ENCODE peak calls at places on chromosomes 12 and 14, in five cellular contexts. One of them, this sample, is unnamed.
A peak's percentile ranks its signal among the peaks of the same experiment; 100 is the strongest.

GRCh38 chr12:8890313-8891084 is 23.8 kb upstream of the PHC1 start:
- DNase-seq in neural progenitor cell: peak; percentile 71
- DNase-seq in kidney: no peak
- DNase-seq in left ventricle myocardium inferior: no peak
- DNase-seq in stomach: peak; percentile 51
- DNase-seq in this sample: no peak

GRCh38 chr12:103799504-103800251 is 41.4 kb downstream of the NT5DC3 start:
- DNase-seq in neural progenitor cell: no peak
- DNase-seq in kidney: no peak
- DNase-seq in left ventricle myocardium inferior: no peak
- DNase-seq in stomach: no peak
- DNase-seq in this sample: no peak

GRCh38 chr14:58238252-58239247 is 6.1 kb upstream of the PSMA3 start:
- DNase-seq in kidney: no peak
- DNase-seq in stomach: no peak
- DNase-seq in neural progenitor cell: no peak
- DNase-seq in left ventricle myocardium inferior: no peak
- DNase-seq in this sample: no peak

GRCh38 chr12:115000038-115000437 is 316.1 kb upstream of the TBX3 start:
- DNase-seq in neural progenitor cell: no peak
- DNase-seq in stomach: no peak
- DNase-seq in kidney: no peak
- DNase-seq in left ventricle myocardium inferior: no peak
- DNase-seq in this sample: no peak

GRCh38 chr12:29640589-29641345 is 143.0 kb downstream of the TMTC1 start:
- DNase-seq in stomach: no peak
- DNase-seq in kidney: no peak
- DNase-seq in left ventricle myocardium inferior: peak; percentile 35
- DNase-seq in neural progenitor cell: peak; percentile 57
- DNase-seq in this sample: no peak

GRCh38 chr14:22427771-22428228 is 161.2 kb downstream of the DAD1 start:
- DNase-seq in left ventricle myocardium inferior: peak; percentile 26
- DNase-seq in neural progenitor cell: peak; percentile 17
- DNase-seq in kidney: no peak
- DNase-seq in stomach: no peak
- DNase-seq in this sample: no peak

GRCh38 chr12:53214687-53215455 is 7.8 kb upstream of the ITGB7 start:
- DNase-seq in stomach: no peak
- DNase-seq in left ventricle myocardium inferior: peak; percentile 84
- DNase-seq in neural progenitor cell: no peak
- DNase-seq in kidney: peak; percentile 80
- DNase-seq in this sample: no peak

GRCh38 chr14:104436741-104437701 is 142.5 kb upstream of the C14orf180 start:
- DNase-seq in left ventricle myocardium inferior: peak; percentile 9
- DNase-seq in stomach: peak; percentile 23
- DNase-seq in kidney: peak; percentile 80
- DNase-seq in neural progenitor cell: no peak
- DNase-seq in this sample: no peak

GRCh38 chr12:63150255-63151060 is 543 bp downstream of the AVPR1A start:
- DNase-seq in left ventricle myocardium inferior: peak; percentile 23
- DNase-seq in kidney: peak; percentile 80
- DNase-seq in neural progenitor cell: peak; percentile 80
- DNase-seq in stomach: no peak
- DNase-seq in this sample: peak; percentile 80

GRCh38 chr12:31589896-31590729 is 823 bp downstream of the DENND5B start:
- DNase-seq in left ventricle myocardium inferior: peak; percentile 73
- DNase-seq in stomach: peak; percentile 76
- DNase-seq in kidney: peak; percentile 88
- DNase-seq in neural progenitor cell: peak; percentile 84
- DNase-seq in this sample: no peak
- TF ChIP-seq CTCF in left ventricle myocardium inferior: peak; percentile 17
- TF ChIP-seq CTCF in stomach: no peak
- TF ChIP-seq CTCF in kidney: no peak
- TF ChIP-seq CTCF in neural progenitor cell: no peak
- TF ChIP-seq CTCF in this sample: peak; percentile 55

GRCh38 chr12:43349863-43350262 is 202.1 kb downstream of the ADAMTS20 start:
- DNase-seq in left ventricle myocardium inferior: no peak
- DNase-seq in neural progenitor cell: no peak
- DNase-seq in kidney: no peak
- DNase-seq in stomach: no peak
- DNase-seq in this sample: no peak
- TF ChIP-seq CTCF in left ventricle myocardium inferior: no peak
- TF ChIP-seq CTCF in neural progenitor cell: peak; percentile 27
- TF ChIP-seq CTCF in kidney: no peak
- TF ChIP-seq CTCF in stomach: no peak
- TF ChIP-seq CTCF in this sample: peak; percentile 88

GRCh38 chr14:68233385-68233784 is 413.8 kb downstream of the RAD51B start:
- DNase-seq in kidney: no peak
- DNase-seq in left ventricle myocardium inferior: no peak
- DNase-seq in neural progenitor cell: no peak
- DNase-seq in stomach: no peak
- DNase-seq in this sample: no peak

GRCh38 chr14:68232643-68233055 is 413.1 kb downstream of the RAD51B start:
- DNase-seq in kidney: no peak
- DNase-seq in neural progenitor cell: no peak
- DNase-seq in left ventricle myocardium inferior: no peak
- DNase-seq in stomach: peak; percentile 58
- DNase-seq in this sample: no peak

GRCh38 chr14:68230941-68231717 is 411.6 kb downstream of the RAD51B start:
- DNase-seq in neural progenitor cell: no peak
- DNase-seq in left ventricle myocardium inferior: no peak
- DNase-seq in stomach: no peak
- DNase-seq in kidney: no peak
- DNase-seq in this sample: no peak

GRCh38 chr14:68234101-68234905 is 414.7 kb downstream of the RAD51B start:
- DNase-seq in kidney: no peak
- DNase-seq in stomach: no peak
- DNase-seq in neural progenitor cell: no peak
- DNase-seq in left ventricle myocardium inferior: no peak
- DNase-seq in this sample: no peak

DNA sequence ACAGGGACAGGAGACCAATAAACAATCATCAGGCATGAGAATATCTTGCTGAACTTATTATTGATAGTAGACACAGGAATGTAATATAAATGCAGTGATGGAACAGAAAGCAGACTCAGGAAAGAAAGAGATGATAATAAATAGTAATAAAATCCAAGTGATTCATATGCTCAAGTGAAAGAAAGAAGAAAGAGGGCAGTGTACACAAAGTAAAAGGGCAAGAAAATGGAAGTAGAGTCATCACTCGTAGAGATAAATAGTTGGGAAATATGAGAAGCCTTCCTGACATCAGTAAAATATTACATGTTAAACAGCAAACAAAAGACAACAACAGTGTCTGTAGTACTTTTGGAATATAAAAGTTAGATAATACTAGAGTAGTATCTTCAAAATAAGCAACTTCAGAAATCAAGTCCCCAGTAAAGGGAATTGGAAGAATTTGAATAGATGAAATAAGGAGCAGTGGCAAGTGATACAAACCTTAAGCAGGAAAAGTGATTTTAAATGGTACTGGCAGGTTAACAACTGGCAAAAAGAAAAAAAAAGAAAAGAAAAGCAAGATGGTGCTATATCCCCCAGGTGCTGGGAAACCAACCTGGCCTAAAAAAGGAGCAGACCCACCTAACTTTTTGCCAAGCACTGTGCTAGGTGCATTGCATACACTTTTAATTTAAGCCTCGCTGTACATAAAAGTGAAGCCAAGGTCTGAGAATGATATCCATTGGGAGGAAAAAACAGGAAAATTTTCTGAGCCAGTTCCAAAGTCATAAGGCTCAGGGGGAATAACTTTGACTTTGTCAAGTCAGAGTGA is 412.5 kb downstream of the RAD51B start:
- DNase-seq in left ventricle myocardium inferior: no peak
- DNase-seq in stomach: no peak
- DNase-seq in neural progenitor cell: no peak
- DNase-seq in kidney: no peak
- DNase-seq in this sample: no peak
- TF ChIP-seq CTCF in left ventricle myocardium inferior: no peak
- TF ChIP-seq CTCF in stomach: no peak
- TF ChIP-seq CTCF in neural progenitor cell: no peak
- TF ChIP-seq CTCF in kidney: no peak
- TF ChIP-seq CTCF in this sample: peak; percentile 38

GRCh38 chr12:14810953-14811483 is 3.0 kb downstream of the SMCO3 start:
- DNase-seq in kidney: no peak
- DNase-seq in left ventricle myocardium inferior: no peak
- DNase-seq in stomach: no peak
- DNase-seq in neural progenitor cell: peak; percentile 32
- DNase-seq in this sample: no peak
- TF ChIP-seq CTCF in kidney: peak; percentile 36
- TF ChIP-seq CTCF in left ventricle myocardium inferior: peak; percentile 56
- TF ChIP-seq CTCF in stomach: no peak
- TF ChIP-seq CTCF in neural progenitor cell: peak; percentile 54
- TF ChIP-seq CTCF in this sample: peak; percentile 72

GRCh38 chr12:100229036-100229635 is 28.5 kb downstream of the ACTR6 start:
- DNase-seq in stomach: no peak
- DNase-seq in kidney: no peak
- DNase-seq in neural progenitor cell: no peak
- DNase-seq in left ventricle myocardium inferior: no peak
- DNase-seq in this sample: no peak
- TF ChIP-seq CTCF in stomach: no peak
- TF ChIP-seq CTCF in kidney: peak; percentile 24
- TF ChIP-seq CTCF in neural progenitor cell: no peak
- TF ChIP-seq CTCF in left ventricle myocardium inferior: no peak
- TF ChIP-seq CTCF in this sample: peak; percentile 59

GRCh38 chr12:12081836-12082497 is 11.2 kb downstream of the BCL2L14 start:
- DNase-seq in left ventricle myocardium inferior: no peak
- DNase-seq in stomach: no peak
- DNase-seq in neural progenitor cell: peak; percentile 57
- DNase-seq in kidney: no peak
- DNase-seq in this sample: no peak
- TF ChIP-seq CTCF in left ventricle myocardium inferior: peak; percentile 59
- TF ChIP-seq CTCF in stomach: no peak
- TF ChIP-seq CTCF in neural progenitor cell: peak; percentile 40
- TF ChIP-seq CTCF in kidney: peak; percentile 32
- TF ChIP-seq CTCF in this sample: peak; percentile 80